ENCODE peak calls at places on chromosomes 4 and X, in four cellular contexts. One of them, this sample, is unnamed.

GRCh38 chrX:107629533-107629909 is 1.2 kb downstream of the PRPS1 start:
- DNase-seq in body of pancreas: no peak
- DNase-seq in upper lobe of right lung: no peak
- DNase-seq in IMR-90: peak; percentile 36
- DNase-seq in this sample: peak; percentile 15

GRCh38 chrX:127306262-127306661 is 486.7 kb downstream of the PRR32 start:
- DNase-seq in body of pancreas: no peak
- DNase-seq in upper lobe of right lung: no peak
- DNase-seq in IMR-90: no peak
- DNase-seq in this sample: no peak

GRCh38 chr4:6019316-6020263 is 1.4 kb upstream of the C4orf50 start:
- DNase-seq in body of pancreas: peak; percentile 45
- DNase-seq in upper lobe of right lung: no peak
- DNase-seq in IMR-90: peak; percentile 44
- DNase-seq in this sample: peak; percentile 55

GRCh38 chr4:65918217-65918616 is 247.9 kb upstream of the EPHA5 start:
- DNase-seq in body of pancreas: no peak
- DNase-seq in upper lobe of right lung: no peak
- DNase-seq in IMR-90: no peak
- DNase-seq in this sample: no peak

GRCh38 chr4:16224264-16224663 is 2.0 kb downstream of the TAPT1 start:
- DNase-seq in body of pancreas: no peak
- DNase-seq in upper lobe of right lung: no peak
- DNase-seq in IMR-90: no peak
- DNase-seq in this sample: no peak

GRCh38 chr4:25172964-25173917 is 13.0 kb upstream of the SEPSECS start:
- DNase-seq in body of pancreas: no peak
- DNase-seq in upper lobe of right lung: no peak
- DNase-seq in IMR-90: peak; percentile 100
- DNase-seq in this sample: no peak

GRCh38 chrX:154735695-154736393 is 15.0 kb downstream of the GAB3 start:
- DNase-seq in body of pancreas: peak; percentile 21
- DNase-seq in upper lobe of right lung: peak; percentile 62
- DNase-seq in IMR-90: peak; percentile 93
- DNase-seq in this sample: no peak

GRCh38 chr4:184460495-184461285 is 13.7 kb downstream of the IRF2 start:
- DNase-seq in body of pancreas: no peak
- DNase-seq in upper lobe of right lung: no peak
- DNase-seq in IMR-90: no peak
- DNase-seq in this sample: no peak

GRCh38 chrX:149825424-149825823 is 43.7 kb downstream of the MAGEA9 start:
- DNase-seq in body of pancreas: peak; percentile 21
- DNase-seq in upper lobe of right lung: no peak
- DNase-seq in IMR-90: no peak
- DNase-seq in this sample: peak; percentile 54

GRCh38 chr4:65670331-65671031 is at the start of gene EPHA5:
- DNase-seq in body of pancreas: peak; percentile 47
- DNase-seq in upper lobe of right lung: peak; percentile 72
- DNase-seq in IMR-90: peak; percentile 41
- DNase-seq in this sample: peak; percentile 81

GRCh38 chr4:61572160-61572559 is 372.0 kb downstream of the ADGRL3 start:
- DNase-seq in body of pancreas: no peak
- DNase-seq in upper lobe of right lung: no peak
- DNase-seq in IMR-90: peak; percentile 19
- DNase-seq in this sample: no peak

GRCh38 chrX:1417921-1418875 is 26.3 kb upstream of the SLC25A6 start:
- DNase-seq in body of pancreas: peak; percentile 8
- DNase-seq in upper lobe of right lung: peak; percentile 52
- DNase-seq in IMR-90: no peak
- DNase-seq in this sample: no peak

GRCh38 chrX:41695464-41695863 is 6.7 kb downstream of the GPR34 start:
- DNase-seq in body of pancreas: no peak
- DNase-seq in upper lobe of right lung: no peak
- DNase-seq in IMR-90: peak; percentile 74
- DNase-seq in this sample: no peak

GRCh38 chrX:18368402-18368801 is 13.9 kb upstream of the SCML2 start:
- DNase-seq in body of pancreas: no peak
- DNase-seq in upper lobe of right lung: no peak
- DNase-seq in IMR-90: no peak
- DNase-seq in this sample: no peak

GRCh38 chr4:119337010-119337409 is 15.1 kb upstream of the FABP2 start:
- DNase-seq in body of pancreas: no peak
- DNase-seq in upper lobe of right lung: no peak
- DNase-seq in IMR-90: no peak
- DNase-seq in this sample: no peak

GRCh38 chrX:70826715-70827114 is 81.8 kb downstream of the TEX11 start:
- DNase-seq in body of pancreas: no peak
- DNase-seq in upper lobe of right lung: no peak
- DNase-seq in IMR-90: no peak
- DNase-seq in this sample: no peak

GRCh38 chr4:177385576-177386320 is 56.5 kb downstream of the AGA start:
- DNase-seq in body of pancreas: no peak
- DNase-seq in upper lobe of right lung: no peak
- DNase-seq in IMR-90: peak; percentile 5
- DNase-seq in this sample: no peak

GRCh38 chr4:1471443-1472147 is 65.4 kb upstream of the NKX1-1 start:
- DNase-seq in body of pancreas: peak; percentile 6
- DNase-seq in upper lobe of right lung: peak; percentile 57
- DNase-seq in IMR-90: no peak
- DNase-seq in this sample: no peak

GRCh38 chr4:162274354-162274753 is 110.6 kb upstream of the FSTL5 start:
- DNase-seq in body of pancreas: no peak
- DNase-seq in upper lobe of right lung: no peak
- DNase-seq in IMR-90: no peak
- DNase-seq in this sample: no peak

GRCh38 chr4:142262956-142263355 is 583.1 kb downstream of the INPP4B start:
- DNase-seq in body of pancreas: no peak
- DNase-seq in upper lobe of right lung: no peak
- DNase-seq in IMR-90: no peak
- DNase-seq in this sample: no peak

GRCh38 chrX:103177561-103177960 is 37.3 kb upstream of the BEX4 start:
- DNase-seq in body of pancreas: no peak
- DNase-seq in upper lobe of right lung: no peak
- DNase-seq in IMR-90: no peak
- DNase-seq in this sample: no peak

GRCh38 chr4:90025248-90025647 is 101.9 kb upstream of the CCSER1 start:
- DNase-seq in body of pancreas: no peak
- DNase-seq in upper lobe of right lung: no peak
- DNase-seq in IMR-90: peak; percentile 0
- DNase-seq in this sample: no peak

GRCh38 chr4:14375816-14376215 is 626.5 kb upstream of the CPEB2 start:
- DNase-seq in body of pancreas: no peak
- DNase-seq in upper lobe of right lung: no peak
- DNase-seq in IMR-90: peak; percentile 24
- DNase-seq in this sample: no peak

GRCh38 chr4:114311745-114312144 is 286.9 kb upstream of the UGT8 start:
- DNase-seq in body of pancreas: no peak
- DNase-seq in upper lobe of right lung: no peak
- DNase-seq in IMR-90: no peak
- DNase-seq in this sample: no peak

GRCh38 chrX:85243761-85244410 is at the start of the genes SATL1 and ZNF711:
- DNase-seq in body of pancreas: peak; percentile 53
- DNase-seq in upper lobe of right lung: peak; percentile 67
- DNase-seq in IMR-90: peak; percentile 51
- DNase-seq in this sample: peak; percentile 83

GRCh38 chr4:174061026-174061425 is 222.4 kb downstream of the FBXO8 start:
- DNase-seq in body of pancreas: no peak
- DNase-seq in upper lobe of right lung: no peak
- DNase-seq in IMR-90: no peak
- DNase-seq in this sample: no peak

GRCh38 chrX:6685489-6685888 is 150.6 kb upstream of the VCX3A start:
- DNase-seq in body of pancreas: no peak
- DNase-seq in upper lobe of right lung: no peak
- DNase-seq in IMR-90: no peak
- DNase-seq in this sample: no peak

GRCh38 chr4:169158860-169159259 is 111.9 kb downstream of the SH3RF1 start:
- DNase-seq in body of pancreas: no peak
- DNase-seq in upper lobe of right lung: no peak
- DNase-seq in IMR-90: no peak
- DNase-seq in this sample: no peak

GRCh38 chr4:94006932-94007331 is 178.4 kb downstream of the ATOH1 start:
- DNase-seq in body of pancreas: no peak
- DNase-seq in upper lobe of right lung: no peak
- DNase-seq in IMR-90: no peak
- DNase-seq in this sample: no peak
- TF ChIP-seq CTCF in body of pancreas: no peak
- TF ChIP-seq CTCF in upper lobe of right lung: no peak
- TF ChIP-seq CTCF in IMR-90: no peak
- TF ChIP-seq CTCF in this sample: no peak

GRCh38 chr4:39285111-39285795 is 80.9 kb downstream of the RFC1 start:
- DNase-seq in body of pancreas: no peak
- DNase-seq in upper lobe of right lung: no peak
- DNase-seq in IMR-90: no peak
- DNase-seq in this sample: no peak
- H3K36me3 ChIP-seq in body of pancreas: peaks cover 7% of the 10 kb centered on the region
- H3K36me3 ChIP-seq in upper lobe of right lung: peaks cover 41% of the 10 kb centered on the region
- H3K36me3 ChIP-seq in IMR-90: peaks cover 16% of the 10 kb centered on the region
- H3K36me3 ChIP-seq in this sample: peaks cover 41% of the 10 kb centered on the region

DNA sequence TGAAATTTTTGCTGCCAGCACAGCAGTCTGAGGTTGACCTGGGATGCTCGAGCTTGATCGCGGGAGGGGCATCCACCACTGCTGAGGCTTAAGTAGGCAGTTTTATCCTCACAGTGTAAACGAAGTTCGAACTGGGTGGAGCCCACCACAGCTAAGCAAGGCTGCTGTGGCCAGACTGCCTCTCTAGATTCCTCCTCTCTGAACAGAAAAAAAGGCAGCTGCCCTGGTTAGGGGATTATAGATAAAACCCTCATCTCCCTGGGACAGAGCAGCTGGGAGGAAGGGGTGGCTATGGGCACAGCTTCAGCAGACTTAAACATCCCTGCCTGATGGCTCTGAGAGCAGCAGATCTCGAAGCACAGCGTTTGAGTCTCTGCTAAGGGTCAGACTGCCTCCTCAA is 314.6 kb downstream of the STPG2 start:
- DNase-seq in body of pancreas: no peak
- DNase-seq in upper lobe of right lung: no peak
- DNase-seq in IMR-90: no peak
- DNase-seq in this sample: no peak
- H3K9me3 ChIP-seq in body of pancreas: no peaks in the 10 kb centered on the region
- H3K9me3 ChIP-seq in upper lobe of right lung: no peaks in the 10 kb centered on the region
- H3K9me3 ChIP-seq in IMR-90: peaks cover 15% of the 10 kb centered on the region
- H3K9me3 ChIP-seq in this sample: no peaks in the 10 kb centered on the region

GRCh38 chr4:7955393-7955792 is 15.7 kb upstream of the AFAP1 start:
- DNase-seq in body of pancreas: no peak
- DNase-seq in upper lobe of right lung: no peak
- DNase-seq in IMR-90: no peak
- DNase-seq in this sample: no peak
- TF ChIP-seq CTCF in body of pancreas: no peak
- TF ChIP-seq CTCF in upper lobe of right lung: no peak
- TF ChIP-seq CTCF in IMR-90: no peak
- TF ChIP-seq CTCF in this sample: no peak

DNA sequence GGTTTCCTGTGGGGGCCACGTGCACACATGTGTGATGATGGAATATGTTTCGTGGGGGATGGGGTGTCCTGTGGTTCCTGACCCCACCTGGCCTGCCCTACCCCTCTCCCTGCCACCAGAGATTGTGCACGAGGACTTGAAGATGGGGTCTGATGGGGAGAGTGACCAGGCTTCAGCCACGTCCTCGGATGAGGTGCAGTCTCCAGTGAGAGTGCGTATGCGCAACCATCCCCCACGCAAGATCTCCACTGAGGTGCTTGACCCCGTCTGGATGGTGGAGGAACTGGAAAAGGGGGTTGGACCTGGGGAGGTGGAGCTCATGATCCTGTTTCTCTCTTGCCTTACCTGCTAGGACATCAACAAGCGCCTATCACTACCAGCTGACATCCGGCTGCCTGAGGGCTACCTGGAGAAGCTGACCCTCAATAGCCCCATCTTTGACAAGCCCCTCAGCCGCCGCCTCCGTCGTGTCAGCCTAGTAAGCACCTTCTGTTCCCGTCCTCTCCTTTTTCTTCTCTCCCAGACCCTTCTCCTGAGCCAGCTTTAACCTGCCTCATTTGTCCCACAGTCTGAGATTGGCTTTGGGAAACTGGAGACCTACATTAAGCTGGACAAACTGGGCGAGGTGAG is 5.9 kb downstream of the CDK16 start:
- DNase-seq in body of pancreas: no peak
- DNase-seq in upper lobe of right lung: no peak
- DNase-seq in IMR-90: no peak
- DNase-seq in this sample: no peak
- H3K36me3 ChIP-seq in body of pancreas: no peaks in the 10 kb centered on the region
- H3K36me3 ChIP-seq in upper lobe of right lung: peaks cover 52% of the 10 kb centered on the region
- H3K36me3 ChIP-seq in IMR-90: peaks cover 54% of the 10 kb centered on the region
- H3K36me3 ChIP-seq in this sample: peaks cover 35% of the 10 kb centered on the region